ENCODE peak calls at places on chromosomes 4 and X, in five cellular contexts. X is mammary epithelial cell, S is H9, E is islet precursor cell, N is T-helper 2 cell. Q is an unnamed sample.

GRCh38 chr4:6124386-6125102 is 75.8 kb downstream of the JAKMIP1 start:
- DNase-seq in N (no peak), S (peak; percentile 13), E (peak; percentile 46), X (no peak), Q (no peak)

GRCh38 chr4:119695216-119695615 is 66.6 kb upstream of the PDE5A start:
- DNase-seq in X (no peak), N (no peak), E (no peak), S (no peak), Q (no peak)

GRCh38 chr4:123443401-123444297 is 47.1 kb downstream of the SPRY1 start:
- DNase-seq in X (no peak), N (no peak), E (no peak), S (no peak), Q (no peak)

GRCh38 chr4:159549092-159549491 is 446.2 kb downstream of the RAPGEF2 start:
- DNase-seq in S (no peak), X (peak; percentile 85), N (no peak), E (no peak), Q (no peak)

GRCh38 chr4:42562016-42562415 is 94.9 kb downstream of the ATP8A1 start:
- DNase-seq in X (no peak), S (no peak), E (no peak), N (no peak), Q (no peak)

GRCh38 chr4:184310881-184311709 is 93.4 kb upstream of the ENPP6 start:
- DNase-seq in X (no peak), N (no peak), E (no peak), S (peak; percentile 14), Q (no peak)

GRCh38 chr4:138051157-138051556 is 191.0 kb downstream of the SLC7A11 start:
- DNase-seq in X (no peak), E (no peak), S (no peak), N (no peak), Q (no peak)

GRCh38 chr4:107757860-107758476 is 37.9 kb upstream of the PAPSS1 start:
- DNase-seq in S (no peak), E (no peak), N (no peak), X (no peak), Q (no peak)

GRCh38 chrX:150226223-150226965 is 136.7 kb upstream of the MAMLD1 start:
- DNase-seq in N (no peak), S (no peak), E (peak; percentile 18), X (no peak), Q (no peak)

GRCh38 chrX:134764202-134764785 is 106.0 kb upstream of the PLAC1 start:
- DNase-seq in S (no peak), N (no peak), X (peak; percentile 30), E (no peak), Q (no peak)

GRCh38 chr4:53706422-53707032 is 115.2 kb upstream of the LNX1 start:
- DNase-seq in X (peak; percentile 48), S (no peak), N (no peak), E (no peak), Q (no peak)